ENCODE peak calls at places on chromosomes 4 and X, in nine cellular contexts. Q is epithelial cell of esophagus, R is AG10803, J is fibroblast of the aortic adventitia, E is cardiac fibroblast, H is adrenal gland, V is BJ, T is HCT116, Z is lower lobe of right lung. W is an unnamed sample.

GRCh38 chrX:149871940-149872339 is 9.0 kb upstream of the MAGEA8 start:
- DNase-seq in Q (peak; percentile 50), R (no peak), J (no peak), E (peak; percentile 2), H (no peak), V (no peak), T (peak; percentile 10), Z (no peak), W (no peak)

GRCh38 chrX:153649178-153649914 is 2.3 kb downstream of the DUSP9 start:
- DNase-seq in Q (peak; percentile 30), R (no peak), J (peak; percentile 8), E (peak; percentile 24), H (peak; percentile 48), V (no peak), T (no peak), Z (peak; percentile 70), W (no peak)

GRCh38 chr4:123298798-123299197 is 97.8 kb upstream of the SPRY1 start:
- DNase-seq in Q (no peak), R (peak; percentile 9), J (no peak), E (no peak), H (no peak), V (no peak), T (no peak), Z (no peak), W (no peak)

GRCh38 chrX:73577368-73577767 is 14.4 kb downstream of the CHIC1 start:
- DNase-seq in Q (peak; percentile 83), R (peak; percentile 67), J (peak; percentile 66), E (peak; percentile 75), H (peak; percentile 35), V (peak; percentile 22), T (no peak), Z (no peak), W (no peak)

GRCh38 chr4:4847011-4847410 is 12.5 kb upstream of the MSX1 start:
- DNase-seq in Q (no peak), R (no peak), J (no peak), E (no peak), H (no peak), V (no peak), T (no peak), Z (no peak), W (no peak)

GRCh38 chr4:104451573-104451972 is 43.1 kb downstream of the CXXC4 start:
- DNase-seq in Q (peak; percentile 26), R (no peak), J (no peak), E (peak; percentile 4), H (no peak), V (no peak), T (no peak), Z (no peak), W (no peak)

GRCh38 chr4:163673848-163674702 is 179.6 kb downstream of the TMA16 start:
- DNase-seq in Q (no peak), R (no peak), J (no peak), E (no peak), H (no peak), V (no peak), T (no peak), Z (no peak), W (no peak)

GRCh38 chrX:73826996-73827395 is 264.0 kb downstream of the CHIC1 start:
- DNase-seq in Q (no peak), R (no peak), J (no peak), E (no peak), H (no peak), V (no peak), T (no peak), Z (no peak), W (no peak)

GRCh38 chr4:8863759-8864682 is 7.6 kb downstream of the HMX1 start:
- DNase-seq in Q (no peak), R (no peak), J (no peak), E (no peak), H (no peak), V (no peak), T (no peak), Z (no peak), W (no peak)

GRCh38 chr4:135741583-135741982 is 1540.0 kb upstream of the PABPC4L start:
- DNase-seq in Q (no peak), R (no peak), J (no peak), E (no peak), H (no peak), V (no peak), T (no peak), Z (no peak), W (no peak)

GRCh38 chr4:153789741-153790651 is 1.1 kb upstream of the SFRP2 start:
- DNase-seq in Q (no peak), R (peak; percentile 23), J (peak; percentile 30), E (no peak), H (no peak), V (no peak), T (no peak), Z (no peak), W (no peak)

GRCh38 chr4:153792007-153792892 is 3.4 kb upstream of the SFRP2 start:
- DNase-seq in Q (peak; percentile 76), R (peak; percentile 56), J (peak; percentile 22), E (peak; percentile 42), H (peak; percentile 39), V (no peak), T (no peak), Z (peak; percentile 64), W (peak; percentile 66)

GRCh38 chr4:153788419-153789276 is at the start of gene SFRP2:
- DNase-seq in Q (peak; percentile 7), R (no peak), J (no peak), E (no peak), H (no peak), V (no peak), T (no peak), Z (peak; percentile 48), W (peak; percentile 36)

GRCh38 chr4:153792893-153793227 is 4.0 kb upstream of the SFRP2 start:
- DNase-seq in Q (no peak), R (no peak), J (no peak), E (no peak), H (no peak), V (no peak), T (no peak), Z (no peak), W (no peak)

GRCh38 chr4:153790962-153791551 is 2.2 kb upstream of the SFRP2 start:
- DNase-seq in Q (peak; percentile 11), R (peak; percentile 25), J (no peak), E (no peak), H (no peak), V (no peak), T (no peak), Z (peak; percentile 53), W (no peak)
- TF ChIP-seq CTCF in Q (no peak), R (peak; percentile 38), J (no peak), E (peak; percentile 29), H (no peak), V (peak; percentile 32), T (no peak), Z (no peak), W (no peak)

GRCh38 chr4:10728016-10728415 is 43.4 kb upstream of the CLNK start:
- DNase-seq in Q (no peak), R (no peak), J (no peak), E (no peak), H (no peak), V (no peak), T (no peak), Z (no peak), W (no peak)

GRCh38 chr4:10721616-10722015 is 37.0 kb upstream of the CLNK start:
- DNase-seq in Q (no peak), R (no peak), J (no peak), E (no peak), H (no peak), V (no peak), T (no peak), Z (no peak), W (no peak)

GRCh38 chr4:10727140-10727880 is 42.7 kb upstream of the CLNK start:
- DNase-seq in Q (no peak), R (no peak), J (no peak), E (no peak), H (no peak), V (no peak), T (no peak), Z (no peak), W (no peak)

GRCh38 chr4:10722957-10723356 is 38.4 kb upstream of the CLNK start:
- DNase-seq in Q (no peak), R (no peak), J (no peak), E (no peak), H (no peak), V (no peak), T (no peak), Z (no peak), W (no peak)
- H3K4me3 ChIP-seq in Q (no peak overlapping the region), R (no peak overlapping the region), J (no peak overlapping the region), E (no peak overlapping the region), H (no peak overlapping the region), V (no peak overlapping the region), T (no peak overlapping the region), Z (no peak overlapping the region), W (no peak overlapping the region)

GRCh38 chr4:138736362-138736761 is 279.2 kb upstream of the NOCT start:
- DNase-seq in Q (peak; percentile 33), R (peak; percentile 12), J (peak; percentile 51), E (peak; percentile 22), H (no peak), V (peak; percentile 20), T (no peak), Z (no peak), W (no peak)

GRCh38 chr4:138741366-138741765 is 274.2 kb upstream of the NOCT start:
- DNase-seq in Q (no peak), R (no peak), J (no peak), E (no peak), H (no peak), V (no peak), T (no peak), Z (no peak), W (no peak)

GRCh38 chr4:138741778-138742377 is 273.7 kb upstream of the NOCT start:
- DNase-seq in Q (no peak), R (no peak), J (no peak), E (no peak), H (no peak), V (no peak), T (no peak), Z (no peak), W (no peak)
- TF ChIP-seq CTCF in Q (no peak), R (no peak), J (no peak), E (no peak), H (no peak), V (no peak), T (no peak), Z (no peak), W (no peak)

GRCh38 chr4:115969756-115970155 is 856.3 kb upstream of the NDST4 start:
- DNase-seq in Q (peak; percentile 53), R (no peak), J (no peak), E (no peak), H (no peak), V (no peak), T (no peak), Z (no peak), W (no peak)

GRCh38 chr4:115973768-115974167 is 860.3 kb upstream of the NDST4 start:
- DNase-seq in Q (no peak), R (no peak), J (no peak), E (no peak), H (no peak), V (no peak), T (no peak), Z (no peak), W (no peak)

GRCh38 chr4:115970859-115971258 is 857.4 kb upstream of the NDST4 start:
- DNase-seq in Q (no peak), R (no peak), J (no peak), E (no peak), H (no peak), V (no peak), T (no peak), Z (no peak), W (no peak)

DNA sequence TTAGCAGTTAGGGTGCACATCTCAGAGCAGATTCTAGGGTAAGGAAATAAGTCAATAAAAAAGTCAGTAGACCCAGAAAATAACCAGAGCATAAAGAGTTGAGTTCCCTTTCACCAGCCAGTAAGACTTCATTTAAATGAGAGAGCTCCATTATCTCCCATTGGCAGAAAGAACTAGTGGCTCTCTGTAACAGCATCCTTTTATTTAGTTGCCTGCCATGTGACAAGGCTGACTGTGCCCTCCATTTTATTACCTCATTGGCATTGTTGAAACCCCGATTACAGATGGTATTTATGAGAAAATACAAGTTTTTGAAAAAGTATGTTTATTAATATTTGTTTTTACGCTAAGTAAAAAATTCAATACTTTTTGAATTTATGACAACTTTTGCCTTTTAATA is 859.5 kb upstream of the NDST4 start:
- DNase-seq in Q (no peak), R (no peak), J (no peak), E (no peak), H (no peak), V (no peak), T (no peak), Z (no peak), W (no peak)
- H3K4me3 ChIP-seq in Q (no peak overlapping the region), R (no peak overlapping the region), J (no peak overlapping the region), E (no peak overlapping the region), H (no peak overlapping the region), V (no peak overlapping the region), T (no peak overlapping the region), Z (no peak overlapping the region), W (no peak overlapping the region)

W was measured in dorsolateral prefrontal cortex.